ENCODE peak calls at places on chromosomes 11 and 22, in four cellular contexts. W is cardiac fibroblast, N is ascending aorta, X is endodermal cell. G is an unnamed sample.

GRCh38 chr11:120132645-120133185 is 5.2 kb downstream of the TRIM29 start:
- DNase-seq in W (no peak), N (peak), X (no peak), G (no peak)

GRCh38 chr11:70807195-70807543 is 408.8 kb downstream of the CTTN start:
- DNase-seq in W (no peak), N (no peak), X (no peak), G (no peak)

GRCh38 chr11:58927393-58928081 is 11.8 kb upstream of the GLYATL1 start:
- DNase-seq in W (no peak), N (no peak), X (peak), G (no peak)

GRCh38 chr11:119338318-119338890 is 2.3 kb downstream of the C1QTNF5 start:
- DNase-seq in W (peak), N (peak), X (peak), G (peak)

GRCh38 chr11:65311197-65311631 is 3.5 kb upstream of the CDC42EP2 start:
- DNase-seq in W (peak), N (no peak), X (peak), G (no peak)

GRCh38 chr11:12160680-12161079 is 50.3 kb downstream of the MICAL2 start:
- DNase-seq in W (peak), N (peak), X (peak), G (no peak)

GRCh38 chr11:35344990-35345655 is 74.2 kb downstream of the SLC1A2 start:
- DNase-seq in W (no peak), N (no peak), X (no peak), G (no peak)

GRCh38 chr22:39932918-39933649 is 27.1 kb upstream of the TMA7B start:
- DNase-seq in W (peak), N (no peak), X (peak), G (peak)

GRCh38 chr11:1497600-1497999 is 11.0 kb upstream of the MOB2 start:
- DNase-seq in W (no peak), N (peak), X (no peak), G (no peak)

GRCh38 chr11:62108971-62109391 is 14.8 kb upstream of the INCENP start:
- DNase-seq in W (peak), N (no peak), X (no peak), G (no peak)

GRCh38 chr22:43891360-43892182 is at the start of gene PNPLA5:
- DNase-seq in W (no peak), N (no peak), X (peak), G (no peak)

GRCh38 chr22:37175414-37176144 is 12.5 kb downstream of the C1QTNF6 start:
- DNase-seq in W (no peak), N (no peak), X (peak), G (no peak)

GRCh38 chr22:39954584-39955055 is 5.6 kb upstream of the TMA7B start:
- DNase-seq in W (peak), N (no peak), X (no peak), G (no peak)

GRCh38 chr22:27782065-27782464 is 19.5 kb downstream of the MN1 start:
- DNase-seq in W (no peak), N (peak), X (no peak), G (no peak)
- TF ChIP-seq CTCF in W (no peak), N (no peak), X (no peak), G (no peak)

DNA sequence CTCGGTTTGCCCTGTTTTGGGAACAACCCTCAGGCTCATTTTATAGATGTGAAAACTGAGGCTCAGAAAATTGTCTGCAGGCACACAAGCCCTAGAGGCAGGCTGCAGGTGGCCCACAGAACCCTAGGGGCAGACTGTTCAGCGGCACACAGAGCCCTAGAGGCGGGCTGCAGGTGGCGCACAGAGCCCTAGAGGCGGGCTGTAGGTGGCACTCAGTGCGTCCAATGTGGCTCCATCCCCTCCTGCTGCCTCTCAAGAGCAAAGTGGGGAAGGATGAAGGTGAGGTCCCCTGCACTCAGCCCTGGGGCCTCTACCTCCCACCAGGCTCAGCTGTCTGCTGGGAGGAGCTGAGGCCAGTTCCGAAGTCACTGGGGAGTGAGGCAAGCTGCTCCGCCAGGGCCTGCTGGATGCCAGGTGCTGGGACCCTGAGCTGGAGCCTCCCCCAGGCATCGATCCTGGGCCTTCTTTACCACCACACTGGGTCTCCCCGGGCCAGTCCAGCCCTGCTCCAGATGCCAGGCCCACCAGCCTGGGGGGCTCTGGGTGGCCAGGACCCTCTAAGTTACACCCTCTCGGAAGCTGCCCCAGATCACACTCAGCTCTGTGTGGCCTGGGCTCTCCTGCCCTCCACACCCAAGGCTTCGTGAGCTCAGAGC is 2.3 kb downstream of the ACY3 start:
- DNase-seq in W (no peak), N (no peak), X (peak), G (peak)
- TF ChIP-seq CTCF in W (no peak), N (no peak), X (peak), G (peak)

DNA sequence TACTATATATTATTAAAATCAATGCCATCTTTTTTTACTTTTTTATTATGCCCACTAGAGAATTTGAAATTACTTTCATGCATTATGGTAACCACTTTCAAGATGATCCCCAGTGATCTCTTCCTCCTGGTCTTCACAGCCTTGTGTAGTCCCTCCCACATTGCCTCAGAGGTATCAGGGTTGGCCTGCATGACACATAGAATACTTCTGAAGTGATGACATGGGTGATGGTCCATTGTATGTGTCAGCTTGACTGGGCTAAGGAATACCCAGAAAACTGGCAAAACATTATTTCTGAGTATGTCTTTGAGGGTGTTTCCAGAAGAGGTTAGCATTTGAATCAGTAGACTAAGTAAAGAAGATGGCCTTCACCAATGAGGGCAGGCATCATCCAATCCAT is 14.2 kb upstream of the ISX start:
- DNase-seq in W (no peak), N (no peak), X (peak), G (no peak)
- TF ChIP-seq CTCF in W (no peak), N (no peak), X (no peak), G (no peak)

GRCh38 chr11:47443028-47443700 is 5.8 kb downstream of the RAPSN start:
- DNase-seq in W (no peak), N (no peak), X (no peak), G (no peak)
- TF ChIP-seq CTCF in W (no peak), N (no peak), X (peak), G (no peak)